ENCODE peak calls at places on chromosome 12, in four cellular contexts. B is ovary, X is AG09309, Z is A549. W is an unnamed sample.

GRCh38 chr12:120091371-120092090 is 25.0 kb downstream of the RAB35 start:
- DNase-seq in B (no peak), Z (no peak), X (no peak), W (peak)

GRCh38 chr12:124544311-124544970 is 23.0 kb downstream of the NCOR2 start:
- DNase-seq in X (no peak), Z (no peak), B (no peak), W (peak)

GRCh38 chr12:68042212-68042699 is 53.0 kb downstream of the IFNG-AS1 start:
- DNase-seq in Z (no peak), X (no peak), B (no peak), W (no peak)

GRCh38 chr12:59972941-59973340 is 377.1 kb downstream of the SLC16A7 start:
- DNase-seq in X (peak), Z (no peak), B (no peak), W (peak)

GRCh38 chr12:49983892-49984291 is 11.1 kb downstream of the AQP6 start:
- DNase-seq in X (peak), Z (no peak), B (no peak), W (peak)

GRCh38 chr12:92719674-92720073 is 16.9 kb downstream of the PLEKHG7 start:
- DNase-seq in B (no peak), X (no peak), Z (no peak), W (no peak)

GRCh38 chr12:47370421-47370820 is 290.7 kb upstream of the AMIGO2 start:
- DNase-seq in Z (no peak), B (no peak), X (no peak), W (no peak)

GRCh38 chr12:57250541-57250940 is 446 bp downstream of the STAC3 start:
- DNase-seq in B (no peak), Z (no peak), X (no peak), W (no peak)

GRCh38 chr12:49428652-49429549 is 61.6 kb downstream of the SPATS2 start:
- DNase-seq in Z (peak), X (peak), B (no peak), W (peak)

DNA sequence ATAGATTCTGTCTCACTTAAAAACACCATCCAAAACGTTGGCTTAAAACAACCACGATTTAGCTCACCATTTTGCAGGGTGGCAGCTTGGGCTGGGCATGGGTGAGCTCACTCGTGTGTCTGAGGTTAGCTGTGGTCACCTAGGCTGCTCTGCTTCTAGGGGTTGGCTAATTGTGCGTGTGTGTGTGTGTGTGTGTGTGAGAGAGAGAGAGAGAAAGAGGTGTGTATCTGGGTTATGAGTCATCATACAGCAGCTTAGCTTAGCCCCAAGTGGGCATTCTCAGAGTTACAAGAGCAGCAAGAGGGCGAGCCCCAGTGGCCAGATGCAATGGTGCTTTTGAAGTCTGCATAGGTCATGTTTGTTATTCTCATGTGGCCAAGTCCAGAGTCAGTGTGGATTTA is 6.0 kb downstream of the FBXW8 start:
- DNase-seq in B (no peak), Z (peak), X (peak), W (peak)
- TF ChIP-seq CTCF in B (no peak), Z (peak), X (peak), W (peak)

DNA sequence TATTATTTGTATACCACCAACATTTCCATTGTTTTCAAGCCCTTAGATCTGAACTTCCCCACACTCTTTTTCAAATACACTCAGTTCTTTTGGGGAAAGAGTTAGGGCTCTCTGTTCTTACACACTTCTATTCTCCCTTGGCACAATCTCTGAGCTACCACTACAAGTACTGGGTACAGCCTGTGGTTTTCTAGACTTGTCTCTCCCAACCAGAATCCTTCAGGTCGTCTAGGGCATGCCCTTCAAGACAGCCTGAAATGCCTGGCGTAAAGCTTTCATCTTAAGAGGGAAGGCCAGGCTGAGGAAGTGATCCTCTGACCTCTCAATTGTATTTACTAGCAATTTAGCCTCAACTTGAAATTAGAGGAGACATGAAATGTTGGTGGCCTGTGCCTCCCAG is 1442.0 kb downstream of the AACS start:
- DNase-seq in Z (no peak), X (no peak), B (no peak), W (no peak)
- H3K4me3 ChIP-seq in Z (no peak), X (no peak), B (no peak), W (no peak)

GRCh38 chr12:116620801-116621593 is 61.8 kb downstream of the MAP1LC3B2 start:
- DNase-seq in Z (no peak), B (no peak), X (no peak), W (no peak)
- TF ChIP-seq CTCF in Z (no peak), B (no peak), X (no peak), W (no peak)

DNA sequence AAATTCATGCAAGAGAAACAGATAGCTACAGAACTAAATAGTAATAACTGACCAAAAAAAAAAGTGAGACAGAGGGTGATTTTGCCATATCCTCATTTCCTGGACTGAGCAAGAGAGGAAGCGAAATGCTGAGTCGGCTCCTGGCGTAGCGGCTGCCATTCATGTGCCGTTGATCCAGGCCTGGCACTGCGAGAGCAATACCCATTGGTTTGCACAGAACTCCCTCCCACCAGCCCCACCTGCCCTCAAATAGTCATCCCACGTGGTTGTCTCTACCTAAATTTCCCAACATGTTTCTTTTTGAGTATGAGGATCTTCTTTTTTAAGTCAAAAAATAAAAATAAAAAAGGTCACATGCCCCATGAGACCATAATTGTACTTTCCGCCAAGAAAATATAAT is 9.4 kb upstream of the WNT5B start:
- DNase-seq in B (no peak), Z (no peak), X (no peak), W (no peak)
- H3K4me3 ChIP-seq in B (no peak), Z (no peak), X (no peak), W (no peak)

GRCh38 chr12:85759217-85759616 is 77.0 kb downstream of the RASSF9 start:
- DNase-seq in B (no peak), X (no peak), Z (no peak), W (no peak)

DNA sequence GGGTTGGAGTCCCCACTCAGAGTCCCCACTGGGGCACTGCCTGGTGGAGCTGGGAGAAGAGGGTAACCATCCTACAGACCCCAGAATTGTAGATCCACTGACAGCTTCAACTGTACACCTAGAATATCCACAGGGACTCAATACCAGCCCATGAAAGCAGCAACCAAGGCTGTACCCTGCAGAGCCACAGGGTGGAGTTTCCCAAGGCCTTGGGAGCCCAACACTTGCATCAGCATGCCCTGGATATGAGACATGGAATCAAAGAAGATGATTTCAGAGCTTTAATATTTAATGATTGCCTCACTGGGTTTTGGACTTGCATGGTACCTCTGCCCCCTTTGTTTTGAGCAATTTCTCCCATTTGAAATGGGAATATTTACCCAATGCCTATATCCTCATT is 80.4 kb downstream of the RASSF9 start:
- DNase-seq in X (no peak), Z (no peak), B (no peak), W (no peak)
- TF ChIP-seq CTCF in X (peak), Z (no peak), B (no peak), W (no peak)

GRCh38 chr12:45200497-45201043 is 15.3 kb upstream of the ANO6 start:
- DNase-seq in B (no peak), Z (no peak), X (no peak), W (peak)
- H3K4me3 ChIP-seq in B (no peak), Z (no peak), X (no peak), W (peak)